ENCODE peak calls at places on chromosomes 7 and 10, in ten cellular contexts. C is heart left ventricle, Y is foreskin fibroblast, K is GM12865, L is brain microvascular endothelial cell, I is AG04449, F is GM10248, E is coronary artery, P is MM.1S, V is upper lobe of left lung. D is an unnamed sample.
A peak's percentile ranks its signal among the peaks of the same experiment; 100 is the strongest.

GRCh38 chr10:91689731-91690168 is 56.9 kb upstream of the PPP1R3C start:
- DNase-seq in C (peak; percentile 24), Y (peak; percentile 66), K (no peak), L (no peak), I (peak; percentile 45), F (no peak), E (no peak), P (no peak), V (peak; percentile 39), D (no peak)

GRCh38 chr7:152424348-152425108 is 11.3 kb downstream of the KMT2C start:
- DNase-seq in C (no peak), Y (peak; percentile 17), K (no peak), L (peak; percentile 59), I (no peak), F (no peak), E (no peak), P (no peak), V (no peak), D (no peak)

GRCh38 chr10:16777473-16778370 is 39.5 kb downstream of the RSU1 start:
- DNase-seq in C (peak; percentile 46), Y (peak; percentile 70), K (peak; percentile 70), L (peak; percentile 62), I (no peak), F (peak; percentile 68), E (no peak), P (peak; percentile 52), V (no peak), D (peak; percentile 76)

GRCh38 chr7:91632234-91632947 is 248.1 kb downstream of the MTERF1 start:
- DNase-seq in C (no peak), Y (no peak), K (no peak), L (no peak), I (no peak), F (no peak), E (no peak), P (no peak), V (no peak), D (no peak)

GRCh38 chr10:11147723-11148122 is 130.1 kb downstream of the CELF2 start:
- DNase-seq in C (no peak), Y (no peak), K (no peak), L (no peak), I (no peak), F (no peak), E (no peak), P (peak; percentile 28), V (peak; percentile 72), D (no peak)

GRCh38 chr7:30800785-30801252 is 29.6 kb downstream of the MINDY4 start:
- DNase-seq in C (peak; percentile 63), Y (peak; percentile 93), K (peak; percentile 81), L (peak; percentile 78), I (no peak), F (peak; percentile 76), E (no peak), P (peak; percentile 52), V (peak; percentile 55), D (peak; percentile 74)

GRCh38 chr10:124088944-124089343 is 4.5 kb downstream of the CHST15 start:
- DNase-seq in C (no peak), Y (no peak), K (no peak), L (no peak), I (no peak), F (no peak), E (no peak), P (peak; percentile 6), V (no peak), D (no peak)

GRCh38 chr10:88901610-88902327 is 21.7 kb downstream of the STAMBPL1 start:
- DNase-seq in C (no peak), Y (peak; percentile 57), K (peak; percentile 88), L (no peak), I (no peak), F (peak; percentile 44), E (no peak), P (no peak), V (no peak), D (peak; percentile 46)

GRCh38 chr10:93376372-93377296 is 105.5 kb downstream of the MYOF start:
- DNase-seq in C (peak; percentile 41), Y (peak; percentile 92), K (peak; percentile 79), L (peak; percentile 71), I (peak; percentile 67), F (peak; percentile 65), E (no peak), P (peak; percentile 67), V (peak; percentile 75), D (peak; percentile 71)

GRCh38 chr10:67793313-67793712 is 44.7 kb downstream of the DNAJC12 start:
- DNase-seq in C (no peak), Y (no peak), K (no peak), L (no peak), I (no peak), F (no peak), E (no peak), P (no peak), V (no peak), D (no peak)

GRCh38 chr7:39696631-39697030 is 73.3 kb downstream of the RALA start:
- DNase-seq in C (no peak), Y (no peak), K (no peak), L (no peak), I (no peak), F (no peak), E (no peak), P (no peak), V (no peak), D (no peak)

GRCh38 chr7:39693812-39694211 is 70.4 kb downstream of the RALA start:
- DNase-seq in C (no peak), Y (no peak), K (no peak), L (no peak), I (no peak), F (no peak), E (no peak), P (no peak), V (no peak), D (no peak)

GRCh38 chr7:39695852-39696586 is 72.6 kb downstream of the RALA start:
- DNase-seq in C (no peak), Y (no peak), K (no peak), L (no peak), I (no peak), F (no peak), E (no peak), P (no peak), V (no peak), D (no peak)

GRCh38 chr7:39688611-39689485 is 65.5 kb downstream of the RALA start:
- DNase-seq in C (no peak), Y (peak; percentile 63), K (no peak), L (no peak), I (no peak), F (no peak), E (no peak), P (no peak), V (no peak), D (no peak)

GRCh38 chr7:39691821-39692220 is 68.4 kb downstream of the RALA start:
- DNase-seq in C (no peak), Y (peak; percentile 70), K (no peak), L (peak; percentile 28), I (no peak), F (no peak), E (no peak), P (no peak), V (no peak), D (no peak)
- TF ChIP-seq CTCF in C (no peak), Y (no peak), K (no peak), L (no peak), I (no peak), F (no peak), E (no peak), P (no peak), V (no peak), D (no peak)

GRCh38 chr10:115427611-115428010 is 334.4 kb downstream of the ATRNL1 start:
- DNase-seq in C (no peak), Y (no peak), K (no peak), L (no peak), I (no peak), F (no peak), E (no peak), P (no peak), V (no peak), D (no peak)

GRCh38 chr10:115436999-115437398 is 343.8 kb downstream of the ATRNL1 start:
- DNase-seq in C (no peak), Y (no peak), K (no peak), L (no peak), I (no peak), F (no peak), E (no peak), P (no peak), V (no peak), D (no peak)

DNA sequence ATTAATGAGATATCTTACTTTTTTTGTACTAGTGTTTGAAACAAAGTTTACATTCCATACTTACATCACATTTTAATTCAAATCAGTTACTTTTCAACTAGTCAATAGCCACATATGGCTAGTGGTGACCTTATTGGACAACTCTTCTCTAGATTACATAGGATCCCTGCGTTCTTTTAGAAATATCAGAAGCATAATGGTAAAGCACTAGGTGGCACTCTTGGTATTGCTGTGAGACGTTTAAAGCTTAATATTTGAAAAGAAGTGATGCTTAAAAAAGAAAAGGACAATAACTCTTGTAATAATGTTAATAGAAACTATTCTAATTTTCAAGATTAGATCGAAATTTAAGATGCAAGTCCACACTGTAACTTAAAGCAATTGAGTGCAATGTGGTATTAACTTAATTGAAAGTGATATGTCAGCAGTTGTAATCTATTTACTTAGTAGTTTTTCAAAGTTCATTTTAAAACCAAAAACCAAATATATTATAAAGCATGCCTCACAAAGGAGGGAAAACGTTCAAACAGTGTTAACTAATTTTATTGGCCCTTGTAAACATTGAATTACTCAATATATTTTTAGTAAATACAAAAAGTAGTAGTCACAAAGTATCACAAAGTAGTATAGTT is 339.1 kb downstream of the ATRNL1 start:
- DNase-seq in C (no peak), Y (peak; percentile 55), K (peak; percentile 7), L (peak; percentile 9), I (no peak), F (no peak), E (no peak), P (peak; percentile 41), V (no peak), D (no peak)
- TF ChIP-seq CTCF in C (peak; percentile 34), Y (peak; percentile 28), K (peak; percentile 18), L (peak; percentile 49), I (no peak), F (peak; percentile 32), E (no peak), P (peak; percentile 49), V (peak; percentile 7), D (no peak)

GRCh38 chr10:18651324-18652007 is at the start of gene NSUN6:
- DNase-seq in C (peak; percentile 93), Y (peak; percentile 94), K (peak; percentile 94), L (peak; percentile 88), I (peak; percentile 34), F (peak; percentile 86), E (peak; percentile 94), P (peak; percentile 92), V (peak; percentile 90), D (peak; percentile 82)
- TF ChIP-seq CTCF in C (peak; percentile 36), Y (no peak), K (no peak), L (peak; percentile 6), I (no peak), F (no peak), E (no peak), P (no peak), V (peak; percentile 12), D (no peak)

DNA sequence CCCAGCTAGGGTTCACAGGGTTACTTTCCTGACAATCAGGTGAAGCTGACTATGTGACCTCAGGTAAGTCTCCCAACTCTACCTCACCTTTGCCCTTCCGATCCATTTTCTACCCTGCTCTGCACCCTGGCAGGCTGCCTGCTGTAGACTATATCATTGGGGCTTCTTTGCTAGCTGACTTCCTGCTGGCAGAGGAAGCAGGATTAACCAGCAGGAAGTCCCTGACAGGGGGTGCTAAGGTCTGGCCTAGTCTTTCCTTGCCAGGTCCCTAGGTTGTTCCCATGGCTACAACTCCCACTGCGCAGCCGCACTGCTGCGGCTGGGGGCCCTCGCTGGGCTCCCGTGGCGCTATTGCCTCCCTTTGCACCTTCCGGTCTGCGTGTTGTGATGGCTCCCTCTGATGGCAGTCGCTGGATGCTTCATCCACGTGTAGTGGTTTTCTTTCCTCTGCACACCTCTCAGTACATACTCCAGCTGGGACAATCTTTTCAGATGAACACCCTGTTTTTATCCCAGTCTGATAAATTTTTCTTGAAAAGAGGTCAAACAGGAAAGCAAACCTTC is 365.9 kb downstream of the REEP3 start:
- DNase-seq in C (no peak), Y (no peak), K (no peak), L (no peak), I (no peak), F (no peak), E (no peak), P (no peak), V (no peak), D (no peak)
- TF ChIP-seq CTCF in C (no peak), Y (no peak), K (no peak), L (peak; percentile 37), I (no peak), F (no peak), E (no peak), P (no peak), V (no peak), D (no peak)

D was measured in GM20000.